ENCODE peak calls at places on chromosomes 13 and 19, in seven cellular contexts. T is HEK293T; K is stromal cell of bone marrow; E is stimulated activated CD4-positive, alpha-beta T cell treated with anti-CD3 and anti-CD28 coated beads, Interleukin-4, amount 100 ng/mL, for 24 hours; Q is activated CD4-positive, alpha-beta T cell treated with anti-CD3 and anti-CD28 coated beads, Interleukin-2, amount 50 U/mL, for 1 hour; W is AML-193; I is smooth muscle cell of the brain vasculature. X is an unnamed sample.

GRCh38 chr13:96041326-96042092 is 11.7 kb downstream of the UGGT2 start:
- DNase-seq in T (no peak), K (no peak), E (no peak), Q (no peak), W (no peak), I (no peak), X (no peak)

GRCh38 chr13:105587786-105588185 is 947.7 kb downstream of the EFNB2 start:
- DNase-seq in T (no peak), K (no peak), E (no peak), Q (no peak), W (no peak), I (no peak), X (no peak)

GRCh38 chr19:15284896-15285295 is 47.4 kb downstream of the BRD4 start:
- DNase-seq in T (no peak), K (no peak), E (no peak), Q (no peak), W (no peak), I (no peak), X (no peak)

GRCh38 chr13:77388944-77389616 is 62.2 kb upstream of the MYCBP2 start:
- DNase-seq in T (no peak), K (no peak), E (peak; percentile 17), Q (no peak), W (no peak), I (no peak), X (no peak)

GRCh38 chr13:110528911-110529310 is 32.6 kb downstream of the RAB20 start:
- DNase-seq in T (no peak), K (no peak), E (no peak), Q (no peak), W (no peak), I (no peak), X (no peak)

GRCh38 chr19:4038661-4039096 is 28.0 kb downstream of the ZBTB7A start:
- DNase-seq in T (no peak), K (no peak), E (no peak), Q (no peak), W (no peak), I (no peak), X (no peak)

GRCh38 chr13:72514141-72514540 is 213.3 kb downstream of the MZT1 start:
- DNase-seq in T (no peak), K (no peak), E (no peak), Q (no peak), W (no peak), I (peak; percentile 50), X (no peak)

GRCh38 chr19:3190921-3191805 is 5.4 kb downstream of the NCLN start:
- DNase-seq in T (no peak), K (no peak), E (no peak), Q (no peak), W (no peak), I (no peak), X (no peak)

GRCh38 chr19:47231215-47232054 is 436 bp upstream of the BBC3 start:
- DNase-seq in T (peak; percentile 82), K (peak; percentile 69), E (peak; percentile 86), Q (peak; percentile 92), W (peak; percentile 29), I (no peak), X (peak; percentile 91)

GRCh38 chr19:55447421-55448174 is 4.5 kb upstream of the SHISA7 start:
- DNase-seq in T (no peak), K (peak; percentile 5), E (no peak), Q (no peak), W (no peak), I (no peak), X (no peak)

GRCh38 chr13:19601749-19602725 is 31.4 kb upstream of the MPHOSPH8 start:
- DNase-seq in T (peak; percentile 48), K (no peak), E (peak; percentile 17), Q (no peak), W (no peak), I (no peak), X (peak; percentile 42)

GRCh38 chr19:7673995-7674667 is 2.8 kb upstream of the MCEMP1 start:
- DNase-seq in T (peak; percentile 86), K (no peak), E (peak; percentile 27), Q (no peak), W (peak; percentile 89), I (no peak), X (peak; percentile 79)

GRCh38 chr13:26168276-26168814 is 53.8 kb downstream of the RNF6 start:
- DNase-seq in T (no peak), K (no peak), E (no peak), Q (no peak), W (no peak), I (no peak), X (no peak)

GRCh38 chr19:54517483-54517882 is 14.9 kb downstream of the LAIR2 start:
- DNase-seq in T (peak; percentile 55), K (no peak), E (peak; percentile 52), Q (peak; percentile 57), W (peak; percentile 51), I (no peak), X (peak; percentile 73)

GRCh38 chr13:30846311-30846710 is 59.8 kb upstream of the MEDAG start:
- DNase-seq in T (no peak), K (no peak), E (no peak), Q (no peak), W (no peak), I (no peak), X (no peak)

GRCh38 chr13:37344051-37344450 is 238.6 kb upstream of the CSNK1A1L start:
- DNase-seq in T (no peak), K (no peak), E (no peak), Q (no peak), W (no peak), I (no peak), X (no peak)

GRCh38 chr19:15402411-15403150 is 16.2 kb downstream of the AKAP8L start:
- DNase-seq in T (no peak), K (no peak), E (no peak), Q (no peak), W (no peak), I (no peak), X (no peak)

GRCh38 chr19:42045575-42045974 is 24.4 kb downstream of the GRIK5 start:
- DNase-seq in T (no peak), K (no peak), E (no peak), Q (no peak), W (no peak), I (no peak), X (no peak)

GRCh38 chr13:35349673-35350278 is 126.7 kb downstream of the MAB21L1 start:
- DNase-seq in T (no peak), K (peak; percentile 2), E (no peak), Q (no peak), W (no peak), I (no peak), X (no peak)

X was measured in K562.